ENCODE peak calls at places on chromosomes 12 and 14, in five cellular contexts. Y is adrenal gland, S is uterus, N is transverse colon, L is ovary. V is an unnamed sample. For H3K4me1, the result is how much of the 10 kb centered on the place peaks cover.

GRCh38 chr12:93390025-93390424 is 12.3 kb downstream of the NUDT4 start:
- DNase-seq in Y (no peak), N (no peak), L (no peak), S (no peak), V (no peak)

GRCh38 chr12:65960820-65961691 is 136.8 kb downstream of the HMGA2 start:
- DNase-seq in Y (no peak), N (no peak), L (no peak), S (no peak), V (no peak)

GRCh38 chr12:120388711-120389431 is 19.9 kb upstream of the MSI1 start:
- DNase-seq in Y (no peak), S (no peak), N (no peak), L (no peak), V (no peak)

GRCh38 chr14:104132981-104133380 is 5.4 kb upstream of the KIF26A start:
- DNase-seq in L (peak), N (no peak), Y (no peak), S (no peak), V (no peak)

GRCh38 chr12:53623986-53624385 is 2.2 kb downstream of the ATF7 start:
- DNase-seq in N (no peak), Y (no peak), S (peak), L (no peak), V (peak)

GRCh38 chr14:54766276-54767138 is 136.1 kb downstream of the GCH1 start:
- DNase-seq in L (no peak), N (no peak), Y (no peak), S (no peak), V (no peak)

GRCh38 chr12:30878034-30878433 is 48.5 kb upstream of the TSPAN11 start:
- DNase-seq in S (no peak), L (no peak), N (no peak), Y (no peak), V (no peak)

GRCh38 chr12:10130042-10130441 is at the start of gene CLEC7A:
- DNase-seq in Y (no peak), S (no peak), L (no peak), N (no peak), V (no peak)

GRCh38 chr14:59236195-59236594 is 47.7 kb downstream of the DAAM1 start:
- DNase-seq in L (no peak), S (peak), Y (no peak), N (no peak), V (no peak)

GRCh38 chr14:104345316-104346111 is 207.1 kb downstream of the KIF26A start:
- DNase-seq in L (no peak), N (no peak), S (no peak), Y (no peak), V (no peak)

GRCh38 chr12:130948136-130948535 is 5.6 kb upstream of the ADGRD1 start:
- DNase-seq in L (no peak), Y (no peak), S (no peak), N (no peak), V (peak)

GRCh38 chr12:118334939-118335567 is 37.7 kb downstream of the TAOK3 start:
- DNase-seq in N (no peak), L (no peak), S (no peak), Y (no peak), V (no peak)

DNA sequence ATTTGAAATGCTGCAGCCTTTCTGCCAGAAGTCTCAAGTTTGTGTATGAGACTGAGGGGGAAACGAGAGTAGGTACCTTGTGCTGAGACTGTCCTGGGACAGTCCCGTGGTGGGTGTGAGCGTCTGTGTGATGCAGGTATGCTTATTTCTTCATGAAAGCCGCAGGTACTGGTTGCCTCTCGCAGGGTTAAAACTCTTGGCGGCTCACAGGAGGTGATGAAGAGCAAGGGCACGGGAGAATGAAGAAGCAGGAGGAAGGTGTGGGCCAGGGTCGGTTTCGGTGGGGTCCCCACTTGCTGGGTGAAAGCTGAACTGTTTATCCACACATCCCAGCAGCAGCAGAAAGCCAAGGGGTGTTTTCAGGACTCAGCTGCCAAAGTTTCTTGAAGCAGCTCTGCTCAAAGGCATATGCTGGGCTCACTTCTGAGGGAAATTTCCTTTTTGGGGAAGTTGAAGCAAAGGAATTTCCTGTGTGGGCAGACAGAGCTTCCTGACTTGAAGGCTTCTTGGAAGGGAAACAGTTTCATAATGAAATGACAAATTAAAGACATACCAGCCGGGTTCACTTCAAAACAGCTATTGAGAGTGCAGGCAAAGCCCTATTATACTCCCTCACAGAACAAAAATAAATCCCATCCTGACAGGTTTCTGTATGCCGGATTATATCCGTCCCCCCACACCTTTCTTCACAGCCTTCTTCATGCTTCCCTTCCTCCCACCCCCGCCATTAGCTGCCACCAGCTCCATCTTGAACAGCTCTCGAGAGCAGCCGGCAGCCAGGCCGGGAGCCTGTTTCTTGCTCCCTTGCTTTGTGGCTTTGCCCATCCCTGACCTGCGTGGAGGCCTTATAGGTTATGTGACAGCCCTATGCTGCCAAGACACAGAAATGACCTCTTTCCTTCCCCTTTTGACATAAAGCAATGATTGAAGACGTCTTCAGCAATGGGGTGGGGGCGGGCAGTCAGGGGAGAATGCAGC is 116.6 kb downstream of the ETV6 start:
- DNase-seq in S (peak), L (no peak), N (peak), Y (peak), V (no peak)
- TF ChIP-seq POLR2A in S (no peak), L (no peak), N (peak), Y (no peak), V (no peak)

DNA sequence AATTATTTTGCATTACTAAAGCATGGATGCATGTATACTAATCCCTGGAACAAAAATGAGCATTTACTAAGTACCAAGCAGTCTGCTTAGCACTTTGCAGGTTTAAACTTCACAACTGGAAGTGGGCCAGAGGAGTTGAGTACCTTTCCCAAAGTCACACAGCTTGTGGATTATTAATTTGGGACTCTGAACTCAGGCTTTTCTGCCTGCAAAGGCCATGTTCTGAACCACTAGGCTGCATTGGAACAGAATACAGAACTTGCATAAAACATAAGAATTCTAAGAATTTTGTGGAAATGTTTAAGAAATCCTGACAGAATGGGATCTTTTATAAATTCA is 132.9 kb upstream of the AMIGO2 start:
- DNase-seq in Y (no peak), S (no peak), N (no peak), L (no peak), V (no peak)
- H3K4me1 ChIP-seq in Y (under half), S (under half), N (under half), L (under half), V (under half)

DNA sequence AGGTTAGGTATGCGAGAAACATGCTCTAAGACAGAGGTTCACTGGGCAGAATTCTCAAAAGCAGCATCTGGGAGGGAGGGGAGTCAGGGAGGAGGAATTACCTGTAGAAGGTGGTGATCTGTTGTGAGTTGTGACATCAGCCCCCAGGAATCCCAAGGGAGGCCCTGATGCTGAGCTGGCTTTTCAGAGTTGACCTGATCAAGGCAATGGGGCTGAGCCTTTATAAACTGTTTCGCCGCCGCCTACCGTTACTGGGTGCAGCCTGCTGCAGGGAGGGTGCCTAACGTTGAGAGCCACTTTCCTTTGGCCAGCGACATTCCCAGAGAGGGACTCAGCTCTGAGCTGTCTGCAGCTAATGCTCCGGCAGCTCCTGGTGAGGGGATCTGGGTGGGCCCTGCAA is 257.9 kb upstream of the TMEM132C start:
- DNase-seq in Y (no peak), L (no peak), N (no peak), S (no peak), V (no peak)
- TF ChIP-seq POLR2A in Y (no peak), L (no peak), N (no peak), S (no peak), V (no peak)

GRCh38 chr12:106774808-106775524 is 484 bp downstream of the RIC8B start:
- DNase-seq in N (no peak), Y (no peak), L (no peak), S (no peak), V (no peak)

GRCh38 chr12:106773286-106773685 is 1.2 kb upstream of the RIC8B start:
- DNase-seq in L (peak), S (no peak), Y (no peak), N (no peak), V (no peak)

GRCh38 chr12:106773945-106774807 is at the start of gene RIC8B:
- DNase-seq in Y (peak), L (peak), S (peak), N (peak), V (peak)

GRCh38 chr12:106780010-106780625 is 5.6 kb downstream of the RIC8B start:
- DNase-seq in Y (no peak), S (no peak), N (no peak), L (no peak), V (no peak)

GRCh38 chr12:106776897-106777296 is 2.4 kb downstream of the RIC8B start:
- DNase-seq in N (no peak), S (no peak), Y (no peak), L (no peak), V (no peak)
- H3K4me1 ChIP-seq in N (under half), S (under half), Y (under half), L (under half), V (under half)

GRCh38 chr12:51217133-51217967 is 512 bp downstream of the POU6F1 start:
- DNase-seq in L (peak), N (peak), Y (peak), S (peak), V (peak)
- TF ChIP-seq POLR2A in L (no peak), N (no peak), Y (peak), S (no peak), V (peak)

DNA sequence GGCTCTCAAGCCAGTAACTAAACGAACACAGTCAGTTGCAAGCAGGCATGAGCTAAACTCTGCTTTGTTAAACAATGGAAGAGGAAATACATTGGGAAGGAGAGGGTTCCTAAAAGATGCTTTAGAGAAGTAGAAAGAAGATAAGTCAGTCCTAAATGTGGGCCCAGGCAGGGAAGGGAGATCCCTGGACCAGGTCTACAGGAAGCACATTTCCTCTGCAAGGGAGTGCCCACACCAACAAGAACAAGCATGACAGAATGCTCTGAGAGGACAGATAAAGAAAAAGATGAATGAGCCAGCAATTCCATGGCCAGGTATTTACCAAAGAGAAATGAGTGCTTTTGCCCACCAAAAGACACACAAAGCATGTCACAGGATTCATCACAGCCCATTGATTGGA is 91.2 kb downstream of the ITPR2 start:
- DNase-seq in N (no peak), S (no peak), Y (no peak), L (no peak), V (no peak)
- H3K4me1 ChIP-seq in N (under half), S (under half), Y (under half), L (under half), V (under half)

GRCh38 chr14:77320238-77320935 is at the start of gene POMT2:
- DNase-seq in N (peak), S (peak), L (peak), Y (peak), V (peak)
- TF ChIP-seq POLR2A in N (peak), S (peak), L (peak), Y (peak), V (no peak)

GRCh38 chr12:116125981-116126566 is 151.4 kb downstream of the MED13L start:
- DNase-seq in Y (no peak), L (no peak), S (no peak), N (no peak), V (no peak)
- H3K4me1 ChIP-seq in Y (half or more), L (under half), S (under half), N (under half), V (half or more)